ENCODE peak calls at places on chromosomes 13 and 19, in four cellular contexts. One of them, this sample, is unnamed.

GRCh38 chr13:49265822-49266221 is 18.1 kb downstream of the CDADC1 start:
- DNase-seq in fibroblast of lung: peak; percentile 93
- DNase-seq in cardiac fibroblast: peak; percentile 1
- DNase-seq in A549: no peak
- DNase-seq in this sample: no peak

GRCh38 chr13:41315466-41316047 is 4.5 kb downstream of the NAA16 start:
- DNase-seq in cardiac fibroblast: peak; percentile 33
- DNase-seq in A549: no peak
- DNase-seq in fibroblast of lung: peak; percentile 27
- DNase-seq in this sample: peak; percentile 48

GRCh38 chr19:20278342-20278741 is 111.3 kb downstream of the ZNF486 start:
- DNase-seq in cardiac fibroblast: peak; percentile 57
- DNase-seq in fibroblast of lung: no peak
- DNase-seq in A549: no peak
- DNase-seq in this sample: peak; percentile 41

GRCh38 chr19:47406711-47407416 is 12.5 kb downstream of the MEIS3 start:
- DNase-seq in A549: no peak
- DNase-seq in fibroblast of lung: no peak
- DNase-seq in cardiac fibroblast: no peak
- DNase-seq in this sample: no peak

GRCh38 chr19:40594251-40594650 is 6.9 kb upstream of the LTBP4 start:
- DNase-seq in cardiac fibroblast: no peak
- DNase-seq in fibroblast of lung: no peak
- DNase-seq in A549: no peak
- DNase-seq in this sample: no peak

GRCh38 chr13:100976993-100977392 is 302.4 kb upstream of the TMTC4 start:
- DNase-seq in fibroblast of lung: no peak
- DNase-seq in cardiac fibroblast: no peak
- DNase-seq in A549: no peak
- DNase-seq in this sample: no peak

GRCh38 chr13:84430441-84430840 is 548.2 kb upstream of the SLITRK1 start:
- DNase-seq in cardiac fibroblast: peak; percentile 5
- DNase-seq in fibroblast of lung: no peak
- DNase-seq in A549: no peak
- DNase-seq in this sample: no peak

GRCh38 chr13:31334994-31335549 is 135.3 kb downstream of the B3GLCT start:
- DNase-seq in A549: peak; percentile 21
- DNase-seq in cardiac fibroblast: no peak
- DNase-seq in fibroblast of lung: no peak
- DNase-seq in this sample: peak; percentile 20

GRCh38 chr19:13122980-13123957 is 5.2 kb downstream of the NACC1 start:
- DNase-seq in fibroblast of lung: no peak
- DNase-seq in A549: no peak
- DNase-seq in cardiac fibroblast: no peak
- DNase-seq in this sample: no peak

GRCh38 chr13:64538711-64539110 is 2691.4 kb downstream of the PCDH9 start:
- DNase-seq in A549: no peak
- DNase-seq in cardiac fibroblast: peak; percentile 30
- DNase-seq in fibroblast of lung: no peak
- DNase-seq in this sample: peak; percentile 9

GRCh38 chr19:13060233-13060963 is 42.3 kb downstream of the LYL1 start:
- DNase-seq in cardiac fibroblast: no peak
- DNase-seq in fibroblast of lung: peak; percentile 24
- DNase-seq in A549: no peak
- DNase-seq in this sample: no peak

GRCh38 chr13:32639502-32640105 is 53.4 kb downstream of the PDS5B start:
- DNase-seq in fibroblast of lung: peak; percentile 84
- DNase-seq in cardiac fibroblast: peak; percentile 81
- DNase-seq in A549: peak; percentile 57
- DNase-seq in this sample: peak; percentile 69

GRCh38 chr13:47332149-47332548 is 435.3 kb upstream of the HTR2A start:
- DNase-seq in A549: no peak
- DNase-seq in cardiac fibroblast: peak; percentile 35
- DNase-seq in fibroblast of lung: peak; percentile 52
- DNase-seq in this sample: no peak

GRCh38 chr19:36246006-36246391 is 31.1 kb downstream of the ZNF146 start:
- DNase-seq in A549: no peak
- DNase-seq in cardiac fibroblast: peak; percentile 17
- DNase-seq in fibroblast of lung: no peak
- DNase-seq in this sample: peak; percentile 42

GRCh38 chr19:36244066-36244465 is 29.2 kb downstream of the ZNF146 start:
- DNase-seq in cardiac fibroblast: no peak
- DNase-seq in fibroblast of lung: no peak
- DNase-seq in A549: no peak
- DNase-seq in this sample: no peak

DNA sequence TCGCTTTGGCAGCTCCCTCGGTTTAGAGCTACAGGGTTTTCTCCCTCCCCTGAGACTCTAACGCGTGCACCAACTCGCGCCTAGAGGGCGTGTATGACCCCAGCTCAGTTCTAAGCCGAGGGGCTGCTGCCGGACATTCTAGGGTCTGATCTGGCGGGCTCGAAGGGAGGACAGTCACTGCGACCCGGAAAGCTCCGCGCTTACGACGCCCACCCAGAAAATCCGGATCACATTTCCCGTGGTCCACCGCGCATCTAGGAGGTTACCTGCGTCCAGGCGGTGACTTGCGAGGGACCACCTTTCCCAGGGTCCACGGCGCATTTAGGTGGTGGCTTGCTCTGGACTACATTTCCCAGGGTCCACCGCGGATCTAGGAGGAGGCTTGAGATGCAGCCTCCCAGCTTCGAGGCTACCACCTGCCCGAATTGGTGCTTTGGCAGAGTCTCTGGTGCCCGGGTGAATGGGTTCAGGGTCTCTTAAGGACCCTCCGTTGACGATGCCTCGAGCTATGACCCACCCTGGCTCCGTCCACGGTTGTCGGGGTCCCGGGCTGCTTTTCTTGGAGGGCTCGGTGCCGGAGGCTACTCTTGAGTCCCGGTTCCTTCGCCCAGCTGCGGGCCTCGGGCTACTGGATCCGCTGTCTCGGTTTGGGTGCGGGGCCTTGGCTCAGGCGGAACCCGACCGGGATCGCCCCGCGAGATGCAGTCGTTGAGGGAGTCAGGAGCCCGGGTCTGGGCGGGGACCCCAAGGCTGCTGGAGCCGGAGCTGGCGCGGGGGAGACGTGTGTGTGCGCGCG is 30.5 kb downstream of the ZNF146 start:
- DNase-seq in cardiac fibroblast: no peak
- DNase-seq in fibroblast of lung: peak; percentile 28
- DNase-seq in A549: no peak
- DNase-seq in this sample: no peak
- H3K4me3 ChIP-seq in cardiac fibroblast: peak overlapping the region; percentile 21
- H3K4me3 ChIP-seq in fibroblast of lung: peak overlapping the region; percentile 35
- H3K4me3 ChIP-seq in A549: no peak overlapping the region
- H3K4me3 ChIP-seq in this sample: peak overlapping the region; percentile 16

DNA sequence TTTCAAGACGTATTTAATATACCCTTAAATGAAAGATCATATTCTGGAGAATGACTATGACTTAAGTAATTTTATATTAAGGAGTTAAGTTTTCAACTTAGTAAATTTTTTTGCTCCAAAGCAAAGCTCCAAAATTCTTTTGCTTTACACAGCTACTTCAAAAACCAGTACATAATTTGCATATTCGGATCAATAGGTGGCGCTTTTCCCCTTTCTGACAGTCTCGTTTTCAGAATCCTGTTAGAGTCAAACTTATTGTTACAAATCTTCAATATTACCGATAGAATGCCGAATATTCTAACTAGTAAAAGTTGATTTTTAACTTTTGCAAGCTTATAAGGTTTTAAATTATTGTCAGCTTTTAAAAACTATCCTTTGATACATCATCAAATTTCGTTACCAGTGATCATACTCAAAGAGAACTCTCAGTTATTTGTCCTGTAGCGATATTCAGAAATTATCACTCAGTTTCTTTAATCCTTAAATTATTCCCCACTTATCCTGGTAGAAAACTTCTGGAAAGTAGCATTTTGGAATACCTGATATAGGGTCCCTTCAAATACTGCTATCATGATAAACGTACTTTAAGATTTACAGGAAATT is 852.7 kb upstream of the KLHL1 start:
- DNase-seq in fibroblast of lung: peak; percentile 69
- DNase-seq in A549: peak; percentile 14
- DNase-seq in cardiac fibroblast: peak; percentile 59
- DNase-seq in this sample: peak; percentile 50
- TF ChIP-seq CTCF in fibroblast of lung: peak; percentile 41
- TF ChIP-seq CTCF in A549: peak; percentile 48
- TF ChIP-seq CTCF in cardiac fibroblast: peak; percentile 55
- TF ChIP-seq CTCF in this sample: peak; percentile 66

DNA sequence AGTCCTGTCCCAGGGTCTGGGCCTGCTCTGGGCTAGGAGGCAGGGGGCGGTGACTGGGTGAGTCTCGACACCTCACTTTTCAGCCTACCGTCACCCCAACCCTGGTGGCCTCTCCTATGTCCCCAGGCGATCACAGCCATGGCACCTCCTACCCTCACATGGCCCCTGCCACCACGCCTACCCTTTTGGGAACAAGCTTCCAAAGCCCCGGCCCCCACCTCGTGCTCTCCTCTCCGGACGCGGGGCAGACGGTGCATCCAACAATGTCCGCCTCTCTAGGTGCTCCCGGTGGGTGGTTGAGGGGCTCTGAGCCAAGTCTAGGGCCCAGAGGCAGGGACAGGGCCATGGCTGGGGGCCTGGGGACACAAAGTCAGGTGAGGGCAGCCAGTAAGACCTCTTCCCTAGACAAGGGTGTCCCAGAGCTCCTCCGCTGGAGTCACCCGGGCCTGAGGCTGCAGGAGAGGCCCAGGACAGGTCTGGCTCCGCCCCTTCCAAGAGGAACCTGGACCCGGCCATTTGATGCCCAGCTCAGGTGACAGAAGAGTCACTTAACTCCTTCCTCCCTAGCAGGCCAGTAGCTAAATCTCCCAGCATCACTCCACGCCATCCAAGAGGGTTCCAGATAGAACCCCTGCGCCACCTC is at the start of gene SYNE4:
- DNase-seq in fibroblast of lung: no peak
- DNase-seq in A549: peak; percentile 36
- DNase-seq in cardiac fibroblast: no peak
- DNase-seq in this sample: peak; percentile 41
- H3K4me3 ChIP-seq in fibroblast of lung: peak within 1 kb of the TSS; percentile 18
- H3K4me3 ChIP-seq in A549: peak within 1 kb of the TSS; percentile 41
- H3K4me3 ChIP-seq in cardiac fibroblast: peak within 1 kb of the TSS; percentile 41
- H3K4me3 ChIP-seq in this sample: peak within 1 kb of the TSS; percentile 56

GRCh38 chr19:50632151-50632835 is 7.4 kb downstream of the SYT3 start:
- DNase-seq in A549: no peak
- DNase-seq in fibroblast of lung: no peak
- DNase-seq in cardiac fibroblast: no peak
- DNase-seq in this sample: no peak
- TF ChIP-seq CTCF in A549: no peak
- TF ChIP-seq CTCF in fibroblast of lung: no peak
- TF ChIP-seq CTCF in cardiac fibroblast: peak; percentile 2
- TF ChIP-seq CTCF in this sample: no peak

GRCh38 chr19:772043-772442 is 21.1 kb downstream of the MISP start:
- DNase-seq in A549: no peak
- DNase-seq in fibroblast of lung: no peak
- DNase-seq in cardiac fibroblast: no peak
- DNase-seq in this sample: no peak

GRCh38 chr19:769610-770009 is 18.7 kb downstream of the MISP start:
- DNase-seq in cardiac fibroblast: no peak
- DNase-seq in A549: no peak
- DNase-seq in fibroblast of lung: no peak
- DNase-seq in this sample: no peak

GRCh38 chr19:776549-776948 is 20.7 kb upstream of the PTBP1 start:
- DNase-seq in fibroblast of lung: no peak
- DNase-seq in cardiac fibroblast: no peak
- DNase-seq in A549: no peak
- DNase-seq in this sample: peak; percentile 78

GRCh38 chr19:771332-771785 is 20.4 kb downstream of the MISP start:
- DNase-seq in fibroblast of lung: peak; percentile 57
- DNase-seq in A549: peak; percentile 81
- DNase-seq in cardiac fibroblast: peak; percentile 70
- DNase-seq in this sample: peak; percentile 64

GRCh38 chr19:772730-773436 is 22.0 kb downstream of the MISP start:
- DNase-seq in fibroblast of lung: no peak
- DNase-seq in A549: peak; percentile 48
- DNase-seq in cardiac fibroblast: no peak
- DNase-seq in this sample: no peak
- H3K4me3 ChIP-seq in fibroblast of lung: no peak overlapping the region
- H3K4me3 ChIP-seq in A549: no peak overlapping the region
- H3K4me3 ChIP-seq in cardiac fibroblast: no peak overlapping the region
- H3K4me3 ChIP-seq in this sample: no peak overlapping the region

DNA sequence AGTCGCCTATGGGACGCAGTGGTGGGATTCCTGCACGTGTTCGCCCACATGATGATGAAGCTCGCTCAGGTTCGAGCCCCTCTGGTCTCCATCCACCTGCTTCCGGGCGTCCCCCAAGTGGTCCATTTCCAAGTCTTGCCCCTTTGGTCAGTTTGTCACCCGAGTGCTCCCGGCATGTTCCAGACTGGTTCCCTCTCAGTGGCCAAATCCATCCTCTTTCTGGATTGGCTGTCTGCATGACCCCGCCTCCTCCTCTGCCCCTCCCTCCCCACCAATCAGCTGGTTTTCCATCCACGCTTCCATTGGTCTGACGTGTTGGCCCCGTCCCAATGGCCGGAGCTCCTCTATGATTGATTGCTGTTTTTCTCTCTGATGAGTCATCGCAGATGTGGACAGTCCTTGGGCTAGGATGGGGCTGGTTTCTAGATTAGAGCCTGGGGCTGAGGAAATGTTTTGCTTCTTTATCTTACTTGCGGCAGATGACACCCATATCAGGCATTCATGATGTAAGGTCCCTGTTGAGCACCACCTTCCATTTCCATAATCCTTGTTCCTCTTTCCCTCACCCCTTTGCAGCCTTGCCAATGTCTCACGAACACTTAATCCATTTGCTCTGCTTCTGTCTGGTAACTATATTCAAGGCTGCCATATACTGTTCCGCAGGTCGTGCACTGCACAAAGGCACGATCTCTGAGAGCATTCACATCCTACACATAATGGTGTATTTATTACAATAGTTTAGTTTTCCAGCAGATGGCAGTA is 73.8 kb downstream of the MAP4K1 start:
- DNase-seq in cardiac fibroblast: peak; percentile 90
- DNase-seq in fibroblast of lung: peak; percentile 80
- DNase-seq in A549: peak; percentile 96
- DNase-seq in this sample: peak; percentile 83
- TF ChIP-seq CTCF in cardiac fibroblast: no peak
- TF ChIP-seq CTCF in fibroblast of lung: peak; percentile 45
- TF ChIP-seq CTCF in A549: no peak
- TF ChIP-seq CTCF in this sample: peak; percentile 65

GRCh38 chr13:110135977-110136597 is 170.9 kb downstream of the COL4A1 start:
- DNase-seq in cardiac fibroblast: no peak
- DNase-seq in fibroblast of lung: no peak
- DNase-seq in A549: no peak
- DNase-seq in this sample: no peak

GRCh38 chr13:110137677-110138008 is 169.3 kb downstream of the COL4A1 start:
- DNase-seq in A549: peak; percentile 63
- DNase-seq in cardiac fibroblast: no peak
- DNase-seq in fibroblast of lung: no peak
- DNase-seq in this sample: no peak

GRCh38 chr13:110138700-110139036 is 168.3 kb downstream of the COL4A1 start:
- DNase-seq in fibroblast of lung: no peak
- DNase-seq in A549: no peak
- DNase-seq in cardiac fibroblast: no peak
- DNase-seq in this sample: no peak

GRCh38 chr13:110138009-110138699 is 168.8 kb downstream of the COL4A1 start:
- DNase-seq in cardiac fibroblast: peak; percentile 83
- DNase-seq in A549: peak; percentile 66
- DNase-seq in fibroblast of lung: peak; percentile 60
- DNase-seq in this sample: peak; percentile 84

GRCh38 chr13:110136660-110137585 is 170.0 kb downstream of the COL4A1 start:
- DNase-seq in A549: no peak
- DNase-seq in fibroblast of lung: no peak
- DNase-seq in cardiac fibroblast: no peak
- DNase-seq in this sample: no peak
- H3K4me3 ChIP-seq in A549: peak overlapping the region; percentile 64
- H3K4me3 ChIP-seq in fibroblast of lung: no peak overlapping the region
- H3K4me3 ChIP-seq in cardiac fibroblast: no peak overlapping the region
- H3K4me3 ChIP-seq in this sample: no peak overlapping the region

This sample was measured in epithelial cell of esophagus.